ENCODE peak calls at places on chromosomes 5 and 9, in five cellular contexts. F is OCI-LY7, T is IMR-90, I is right atrium auricular region, D is neural progenitor cell. E is an unnamed sample.

GRCh38 chr9:31103836-31104235 is 1280.6 kb upstream of the ACO1 start:
- DNase-seq in F (no peak), T (no peak), I (no peak), D (no peak), E (no peak)

GRCh38 chr9:134630861-134631260 is 10.7 kb upstream of the COL5A1 start:
- DNase-seq in F (no peak), T (no peak), I (no peak), D (no peak), E (no peak)

GRCh38 chr5:85109616-85110015 is 724.9 kb upstream of the EDIL3 start:
- DNase-seq in F (no peak), T (peak; percentile 0), I (no peak), D (no peak), E (no peak)

GRCh38 chr9:22147818-22148573 is 138.9 kb upstream of the CDKN2B start:
- DNase-seq in F (no peak), T (peak; percentile 98), I (no peak), D (no peak), E (no peak)

GRCh38 chr5:172603425-172603824 is 37.6 kb upstream of the NEURL1B start:
- DNase-seq in F (no peak), T (peak; percentile 51), I (no peak), D (peak; percentile 52), E (no peak)

GRCh38 chr5:73815631-73816030 is 189.6 kb downstream of the ARHGEF28 start:
- DNase-seq in F (no peak), T (peak; percentile 67), I (no peak), D (no peak), E (no peak)

GRCh38 chr9:76516350-76516749 is 57.4 kb downstream of the GCNT1 start:
- DNase-seq in F (no peak), T (peak; percentile 10), I (no peak), D (no peak), E (no peak)

GRCh38 chr5:147956064-147956841 is 49.9 kb upstream of the C5orf46 start:
- DNase-seq in F (no peak), T (no peak), I (no peak), D (no peak), E (no peak)

GRCh38 chr9:110578896-110579752 is at the start of gene SVEP1:
- DNase-seq in F (no peak), T (peak; percentile 77), I (no peak), D (peak; percentile 75), E (peak; percentile 70)

GRCh38 chr5:65121880-65122436 is 353.2 kb downstream of the CWC27 start:
- DNase-seq in F (no peak), T (peak; percentile 92), I (no peak), D (no peak), E (no peak)

GRCh38 chr9:83544002-83544698 is 5.9 kb upstream of the FRMD3 start:
- DNase-seq in F (peak; percentile 53), T (peak; percentile 38), I (peak; percentile 61), D (peak; percentile 70), E (peak; percentile 88)

GRCh38 chr5:5141625-5142527 is 1.7 kb downstream of the ADAMTS16 start:
- DNase-seq in F (peak; percentile 68), T (peak; percentile 51), I (peak; percentile 66), D (peak; percentile 81), E (peak; percentile 87)

GRCh38 chr5:167642779-167643517 is 648.5 kb upstream of the WWC1 start:
- DNase-seq in F (no peak), T (peak; percentile 92), I (no peak), D (no peak), E (no peak)

GRCh38 chr9:99699386-99699785 is 122.3 kb upstream of the NR4A3 start:
- DNase-seq in F (no peak), T (no peak), I (no peak), D (no peak), E (no peak)

GRCh38 chr5:144093400-144093799 is 77.1 kb downstream of the YIPF5 start:
- DNase-seq in F (no peak), T (no peak), I (no peak), D (no peak), E (peak; percentile 23)

GRCh38 chr5:140694276-140694675 is 3.0 kb downstream of the HARS2 start:
- DNase-seq in F (no peak), T (peak; percentile 46), I (no peak), D (no peak), E (no peak)

GRCh38 chr9:35706951-35707350 is 17.2 kb upstream of the TPM2 start:
- DNase-seq in F (no peak), T (no peak), I (no peak), D (no peak), E (no peak)

GRCh38 chr9:115653231-115653630 is 500.4 kb upstream of the PAPPA start:
- DNase-seq in F (no peak), T (peak; percentile 92), I (no peak), D (no peak), E (no peak)

GRCh38 chr5:115616892-115617291 is 8.9 kb downstream of the TMED7 start:
- DNase-seq in F (no peak), T (no peak), I (no peak), D (no peak), E (no peak)

GRCh38 chr9:27368317-27368985 is 71.5 kb upstream of the EQTN start:
- DNase-seq in F (no peak), T (no peak), I (no peak), D (peak; percentile 52), E (no peak)

DNA sequence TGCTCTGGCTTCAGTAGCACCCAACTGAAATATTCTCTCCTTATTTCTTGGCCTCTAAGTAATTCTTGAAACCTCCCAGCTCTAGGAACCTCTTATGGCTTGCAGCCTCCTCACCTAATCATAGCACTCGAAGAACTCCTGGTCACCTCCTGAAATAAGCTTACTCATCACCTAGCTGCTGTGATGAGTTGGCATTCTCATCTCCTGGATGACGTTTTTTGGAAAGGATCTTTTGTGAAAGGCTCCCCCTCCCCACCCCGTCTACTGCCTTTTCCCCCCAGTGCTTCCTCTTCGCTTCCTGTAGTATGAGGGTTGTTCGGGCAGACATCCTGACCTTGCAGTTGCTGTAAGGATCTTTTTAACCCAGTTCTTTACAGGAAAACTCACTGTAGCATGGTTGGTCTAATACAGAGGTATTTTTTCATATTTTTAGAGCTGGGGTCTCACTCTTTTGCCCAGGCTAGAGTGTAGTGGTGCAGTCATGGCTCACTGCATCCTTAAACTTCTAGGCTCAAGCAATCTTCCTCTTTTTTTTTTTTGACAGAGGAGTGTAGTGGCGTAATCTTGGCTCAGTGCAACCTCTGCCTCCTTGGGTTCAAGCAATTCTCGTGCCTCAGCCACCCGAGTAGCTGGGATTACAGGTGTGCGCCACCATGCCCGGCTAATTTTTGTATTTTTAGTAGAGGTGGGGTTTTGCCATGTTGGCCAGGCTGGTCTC is 41.8 kb downstream of the ARHGAP26 start:
- DNase-seq in F (no peak), T (no peak), I (no peak), D (no peak), E (no peak)
- H3K4me1 ChIP-seq in F (peaks cover 7% of the 10 kb centered on the region), T (peaks cover 9% of the 10 kb centered on the region), I (peaks cover 96% of the 10 kb centered on the region), D (peaks cover 18% of the 10 kb centered on the region), E (peaks cover 16% of the 10 kb centered on the region)

GRCh38 chr5:67141644-67142043 is 55.0 kb downstream of the CD180 start:
- DNase-seq in F (no peak), T (no peak), I (no peak), D (no peak), E (no peak)
- H3K4me1 ChIP-seq in F (no peaks in the 10 kb centered on the region), T (no peaks in the 10 kb centered on the region), I (no peaks in the 10 kb centered on the region), D (no peaks in the 10 kb centered on the region), E (no peaks in the 10 kb centered on the region)

GRCh38 chr5:57693488-57694305 is 211.1 kb upstream of the ACTBL2 start:
- DNase-seq in F (no peak), T (peak; percentile 11), I (no peak), D (no peak), E (peak; percentile 13)

GRCh38 chr5:57692582-57693487 is 210.2 kb upstream of the ACTBL2 start:
- DNase-seq in F (no peak), T (peak; percentile 94), I (peak; percentile 90), D (peak; percentile 22), E (peak; percentile 56)

GRCh38 chr5:57696906-57697590 is 214.4 kb upstream of the ACTBL2 start:
- DNase-seq in F (no peak), T (peak; percentile 47), I (no peak), D (no peak), E (no peak)

GRCh38 chr5:57696005-57696755 is 213.6 kb upstream of the ACTBL2 start:
- DNase-seq in F (no peak), T (no peak), I (no peak), D (peak; percentile 43), E (no peak)

GRCh38 chr5:57695179-57695578 is 212.6 kb upstream of the ACTBL2 start:
- DNase-seq in F (no peak), T (no peak), I (no peak), D (no peak), E (no peak)
- H3K4me1 ChIP-seq in F (no peaks in the 10 kb centered on the region), T (peaks cover 7% of the 10 kb centered on the region), I (peaks cover 67% of the 10 kb centered on the region), D (peaks cover 37% of the 10 kb centered on the region), E (peaks cover 5% of the 10 kb centered on the region)

GRCh38 chr5:132417010-132417439 is 47.5 kb downstream of the SLC22A5 start:
- DNase-seq in F (no peak), T (no peak), I (no peak), D (no peak), E (no peak)

GRCh38 chr5:132418876-132419275 is 49.4 kb downstream of the SLC22A5 start:
- DNase-seq in F (no peak), T (no peak), I (no peak), D (no peak), E (no peak)

GRCh38 chr5:132417461-132417860 is 48.0 kb downstream of the SLC22A5 start:
- DNase-seq in F (no peak), T (no peak), I (no peak), D (no peak), E (no peak)

GRCh38 chr5:132416306-132417009 is 46.9 kb downstream of the SLC22A5 start:
- DNase-seq in F (no peak), T (no peak), I (no peak), D (no peak), E (no peak)

DNA sequence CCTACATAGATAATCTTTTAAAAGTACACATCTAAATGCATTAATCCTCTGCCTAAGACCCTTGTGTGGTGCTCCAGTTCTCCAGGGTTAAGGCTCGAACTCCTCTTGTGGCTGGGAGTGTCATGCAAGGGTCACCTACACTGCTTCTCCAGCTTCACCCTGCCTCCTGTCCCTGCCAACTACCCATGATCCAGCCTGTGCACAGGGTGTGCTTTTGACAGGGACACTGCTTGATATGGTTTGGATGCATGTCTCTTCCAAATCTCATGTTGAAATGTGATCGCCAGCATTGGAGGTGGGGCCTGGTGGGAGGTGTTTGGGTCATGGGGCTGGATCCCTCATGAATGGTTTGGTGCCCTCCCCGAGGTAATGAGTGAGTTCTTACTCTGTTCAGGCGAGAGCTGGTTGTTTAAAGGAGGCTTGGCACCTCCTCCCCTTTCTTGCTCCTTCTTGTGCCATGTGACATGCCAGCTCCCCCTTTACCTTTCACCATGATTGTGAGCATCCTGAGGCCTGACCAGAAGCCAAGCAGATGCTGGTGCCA is 48.5 kb downstream of the SLC22A5 start:
- DNase-seq in F (no peak), T (no peak), I (no peak), D (no peak), E (no peak)
- H3K4me1 ChIP-seq in F (peaks cover 84% of the 10 kb centered on the region), T (peaks cover 17% of the 10 kb centered on the region), I (peaks cover 92% of the 10 kb centered on the region), D (peaks cover 12% of the 10 kb centered on the region), E (no peaks in the 10 kb centered on the region)

E was measured in GM23338.